ENCODE peak calls at places on chromosomes 3 and 15, in nine cellular contexts. One of them, this sample, is unnamed.

GRCh38 chr3:156816794-156817741 is 9.1 kb upstream of the LEKR1 start:
- DNase-seq in AG08396: peak; percentile 88
- DNase-seq in stromal cell of bone marrow: no peak
- DNase-seq in thyroid gland: peak; percentile 85
- DNase-seq in activated CD4-positive, alpha-beta T cell treated with anti-CD3 and anti-CD28 coated beads, Interleukin-2, amount 50 U/mL, for 1 hour: peak; percentile 76
- DNase-seq in H9: peak; percentile 93
- DNase-seq in esophagus muscularis mucosa: no peak
- DNase-seq in activated T-helper 1 cell treated with anti-CD3 and anti-CD28 coated beads, Interleukin-12 subunit alpha, Interleukin-12 subunit beta, Interleukin-2, Interleukin-4 antibody, amounts not matched to agents 30 ng/mL and 10 ng/mL and 1 ng/mL, durations not matched to agents 14 hours and 24 hours and 36 hours: peak; percentile 90
- DNase-seq in iPS DF 6.9: no peak
- DNase-seq in this sample: peak; percentile 99

GRCh38 chr3:39104961-39105686 is 2.3 kb downstream of the GORASP1 start:
- DNase-seq in thyroid gland: no peak
- DNase-seq in activated T-helper 1 cell treated with anti-CD3 and anti-CD28 coated beads, Interleukin-12 subunit alpha, Interleukin-12 subunit beta, Interleukin-2, Interleukin-4 antibody, amounts not matched to agents 30 ng/mL and 10 ng/mL and 1 ng/mL, durations not matched to agents 14 hours and 24 hours and 36 hours: no peak
- DNase-seq in AG08396: no peak
- DNase-seq in iPS DF 6.9: no peak
- DNase-seq in stromal cell of bone marrow: no peak
- DNase-seq in activated CD4-positive, alpha-beta T cell treated with anti-CD3 and anti-CD28 coated beads, Interleukin-2, amount 50 U/mL, for 1 hour: peak; percentile 20
- DNase-seq in H9: no peak
- DNase-seq in esophagus muscularis mucosa: no peak
- DNase-seq in this sample: no peak

GRCh38 chr3:170809975-170810357 is 60.0 kb downstream of the RPL22L1 start:
- DNase-seq in activated T-helper 1 cell treated with anti-CD3 and anti-CD28 coated beads, Interleukin-12 subunit alpha, Interleukin-12 subunit beta, Interleukin-2, Interleukin-4 antibody, amounts not matched to agents 30 ng/mL and 10 ng/mL and 1 ng/mL, durations not matched to agents 14 hours and 24 hours and 36 hours: no peak
- DNase-seq in activated CD4-positive, alpha-beta T cell treated with anti-CD3 and anti-CD28 coated beads, Interleukin-2, amount 50 U/mL, for 1 hour: no peak
- DNase-seq in esophagus muscularis mucosa: no peak
- DNase-seq in thyroid gland: no peak
- DNase-seq in H9: no peak
- DNase-seq in stromal cell of bone marrow: no peak
- DNase-seq in AG08396: no peak
- DNase-seq in iPS DF 6.9: no peak
- DNase-seq in this sample: no peak

GRCh38 chr3:100871307-100871706 is 121.9 kb downstream of the ABI3BP start:
- DNase-seq in stromal cell of bone marrow: no peak
- DNase-seq in iPS DF 6.9: no peak
- DNase-seq in activated T-helper 1 cell treated with anti-CD3 and anti-CD28 coated beads, Interleukin-12 subunit alpha, Interleukin-12 subunit beta, Interleukin-2, Interleukin-4 antibody, amounts not matched to agents 30 ng/mL and 10 ng/mL and 1 ng/mL, durations not matched to agents 14 hours and 24 hours and 36 hours: no peak
- DNase-seq in AG08396: no peak
- DNase-seq in H9: no peak
- DNase-seq in activated CD4-positive, alpha-beta T cell treated with anti-CD3 and anti-CD28 coated beads, Interleukin-2, amount 50 U/mL, for 1 hour: no peak
- DNase-seq in esophagus muscularis mucosa: no peak
- DNase-seq in thyroid gland: no peak
- DNase-seq in this sample: no peak

GRCh38 chr15:94877833-94878232 is 646.5 kb downstream of the MCTP2 start:
- DNase-seq in H9: no peak
- DNase-seq in stromal cell of bone marrow: no peak
- DNase-seq in AG08396: no peak
- DNase-seq in activated T-helper 1 cell treated with anti-CD3 and anti-CD28 coated beads, Interleukin-12 subunit alpha, Interleukin-12 subunit beta, Interleukin-2, Interleukin-4 antibody, amounts not matched to agents 30 ng/mL and 10 ng/mL and 1 ng/mL, durations not matched to agents 14 hours and 24 hours and 36 hours: no peak
- DNase-seq in thyroid gland: no peak
- DNase-seq in activated CD4-positive, alpha-beta T cell treated with anti-CD3 and anti-CD28 coated beads, Interleukin-2, amount 50 U/mL, for 1 hour: no peak
- DNase-seq in esophagus muscularis mucosa: no peak
- DNase-seq in iPS DF 6.9: no peak
- DNase-seq in this sample: no peak

GRCh38 chr3:172666181-172666872 is 44.5 kb downstream of the NCEH1 start:
- DNase-seq in AG08396: no peak
- DNase-seq in thyroid gland: no peak
- DNase-seq in activated CD4-positive, alpha-beta T cell treated with anti-CD3 and anti-CD28 coated beads, Interleukin-2, amount 50 U/mL, for 1 hour: no peak
- DNase-seq in esophagus muscularis mucosa: peak; percentile 81
- DNase-seq in stromal cell of bone marrow: no peak
- DNase-seq in activated T-helper 1 cell treated with anti-CD3 and anti-CD28 coated beads, Interleukin-12 subunit alpha, Interleukin-12 subunit beta, Interleukin-2, Interleukin-4 antibody, amounts not matched to agents 30 ng/mL and 10 ng/mL and 1 ng/mL, durations not matched to agents 14 hours and 24 hours and 36 hours: no peak
- DNase-seq in iPS DF 6.9: no peak
- DNase-seq in H9: no peak
- DNase-seq in this sample: no peak

GRCh38 chr3:184733971-184734608 is 22.2 kb upstream of the MAGEF1 start:
- DNase-seq in iPS DF 6.9: no peak
- DNase-seq in esophagus muscularis mucosa: no peak
- DNase-seq in activated T-helper 1 cell treated with anti-CD3 and anti-CD28 coated beads, Interleukin-12 subunit alpha, Interleukin-12 subunit beta, Interleukin-2, Interleukin-4 antibody, amounts not matched to agents 30 ng/mL and 10 ng/mL and 1 ng/mL, durations not matched to agents 14 hours and 24 hours and 36 hours: no peak
- DNase-seq in H9: no peak
- DNase-seq in stromal cell of bone marrow: no peak
- DNase-seq in activated CD4-positive, alpha-beta T cell treated with anti-CD3 and anti-CD28 coated beads, Interleukin-2, amount 50 U/mL, for 1 hour: no peak
- DNase-seq in AG08396: no peak
- DNase-seq in thyroid gland: no peak
- DNase-seq in this sample: no peak

GRCh38 chr3:38646062-38646461 is 3.4 kb downstream of the SCN5A start:
- DNase-seq in activated T-helper 1 cell treated with anti-CD3 and anti-CD28 coated beads, Interleukin-12 subunit alpha, Interleukin-12 subunit beta, Interleukin-2, Interleukin-4 antibody, amounts not matched to agents 30 ng/mL and 10 ng/mL and 1 ng/mL, durations not matched to agents 14 hours and 24 hours and 36 hours: no peak
- DNase-seq in esophagus muscularis mucosa: peak; percentile 42
- DNase-seq in activated CD4-positive, alpha-beta T cell treated with anti-CD3 and anti-CD28 coated beads, Interleukin-2, amount 50 U/mL, for 1 hour: no peak
- DNase-seq in AG08396: no peak
- DNase-seq in iPS DF 6.9: no peak
- DNase-seq in thyroid gland: no peak
- DNase-seq in H9: no peak
- DNase-seq in stromal cell of bone marrow: no peak
- DNase-seq in this sample: no peak

GRCh38 chr3:128845695-128846491 is 33.5 kb upstream of the ACAD9 start:
- DNase-seq in activated CD4-positive, alpha-beta T cell treated with anti-CD3 and anti-CD28 coated beads, Interleukin-2, amount 50 U/mL, for 1 hour: peak; percentile 79
- DNase-seq in H9: peak; percentile 96
- DNase-seq in AG08396: peak; percentile 94
- DNase-seq in stromal cell of bone marrow: peak; percentile 57
- DNase-seq in iPS DF 6.9: peak; percentile 57
- DNase-seq in activated T-helper 1 cell treated with anti-CD3 and anti-CD28 coated beads, Interleukin-12 subunit alpha, Interleukin-12 subunit beta, Interleukin-2, Interleukin-4 antibody, amounts not matched to agents 30 ng/mL and 10 ng/mL and 1 ng/mL, durations not matched to agents 14 hours and 24 hours and 36 hours: peak; percentile 75
- DNase-seq in esophagus muscularis mucosa: peak; percentile 95
- DNase-seq in thyroid gland: peak; percentile 83
- DNase-seq in this sample: peak; percentile 83

GRCh38 chr15:84749111-84749991 is 959 bp downstream of the ZNF592 start:
- DNase-seq in thyroid gland: peak; percentile 56
- DNase-seq in H9: peak; percentile 35
- DNase-seq in activated CD4-positive, alpha-beta T cell treated with anti-CD3 and anti-CD28 coated beads, Interleukin-2, amount 50 U/mL, for 1 hour: peak; percentile 44
- DNase-seq in AG08396: no peak
- DNase-seq in stromal cell of bone marrow: no peak
- DNase-seq in iPS DF 6.9: no peak
- DNase-seq in esophagus muscularis mucosa: no peak
- DNase-seq in activated T-helper 1 cell treated with anti-CD3 and anti-CD28 coated beads, Interleukin-12 subunit alpha, Interleukin-12 subunit beta, Interleukin-2, Interleukin-4 antibody, amounts not matched to agents 30 ng/mL and 10 ng/mL and 1 ng/mL, durations not matched to agents 14 hours and 24 hours and 36 hours: peak; percentile 43
- DNase-seq in this sample: peak; percentile 37

GRCh38 chr3:159158213-159158612 is 356.4 kb downstream of the MFSD1 start:
- DNase-seq in AG08396: no peak
- DNase-seq in thyroid gland: no peak
- DNase-seq in iPS DF 6.9: no peak
- DNase-seq in stromal cell of bone marrow: no peak
- DNase-seq in esophagus muscularis mucosa: no peak
- DNase-seq in activated T-helper 1 cell treated with anti-CD3 and anti-CD28 coated beads, Interleukin-12 subunit alpha, Interleukin-12 subunit beta, Interleukin-2, Interleukin-4 antibody, amounts not matched to agents 30 ng/mL and 10 ng/mL and 1 ng/mL, durations not matched to agents 14 hours and 24 hours and 36 hours: no peak
- DNase-seq in activated CD4-positive, alpha-beta T cell treated with anti-CD3 and anti-CD28 coated beads, Interleukin-2, amount 50 U/mL, for 1 hour: no peak
- DNase-seq in H9: no peak
- DNase-seq in this sample: no peak

GRCh38 chr3:73150369-73150768 is 88.9 kb downstream of the EBLN2 start:
- DNase-seq in thyroid gland: no peak
- DNase-seq in AG08396: no peak
- DNase-seq in activated T-helper 1 cell treated with anti-CD3 and anti-CD28 coated beads, Interleukin-12 subunit alpha, Interleukin-12 subunit beta, Interleukin-2, Interleukin-4 antibody, amounts not matched to agents 30 ng/mL and 10 ng/mL and 1 ng/mL, durations not matched to agents 14 hours and 24 hours and 36 hours: no peak
- DNase-seq in esophagus muscularis mucosa: no peak
- DNase-seq in stromal cell of bone marrow: no peak
- DNase-seq in activated CD4-positive, alpha-beta T cell treated with anti-CD3 and anti-CD28 coated beads, Interleukin-2, amount 50 U/mL, for 1 hour: no peak
- DNase-seq in iPS DF 6.9: no peak
- DNase-seq in H9: no peak
- DNase-seq in this sample: no peak

GRCh38 chr3:31828007-31828406 is 153.1 kb downstream of the OSBPL10 start:
- DNase-seq in thyroid gland: no peak
- DNase-seq in esophagus muscularis mucosa: no peak
- DNase-seq in activated CD4-positive, alpha-beta T cell treated with anti-CD3 and anti-CD28 coated beads, Interleukin-2, amount 50 U/mL, for 1 hour: no peak
- DNase-seq in H9: no peak
- DNase-seq in activated T-helper 1 cell treated with anti-CD3 and anti-CD28 coated beads, Interleukin-12 subunit alpha, Interleukin-12 subunit beta, Interleukin-2, Interleukin-4 antibody, amounts not matched to agents 30 ng/mL and 10 ng/mL and 1 ng/mL, durations not matched to agents 14 hours and 24 hours and 36 hours: no peak
- DNase-seq in iPS DF 6.9: no peak
- DNase-seq in stromal cell of bone marrow: no peak
- DNase-seq in AG08396: no peak
- DNase-seq in this sample: no peak

GRCh38 chr3:119809249-119810017 is 27.5 kb downstream of the NR1I2 start:
- DNase-seq in AG08396: no peak
- DNase-seq in activated CD4-positive, alpha-beta T cell treated with anti-CD3 and anti-CD28 coated beads, Interleukin-2, amount 50 U/mL, for 1 hour: no peak
- DNase-seq in esophagus muscularis mucosa: no peak
- DNase-seq in iPS DF 6.9: no peak
- DNase-seq in activated T-helper 1 cell treated with anti-CD3 and anti-CD28 coated beads, Interleukin-12 subunit alpha, Interleukin-12 subunit beta, Interleukin-2, Interleukin-4 antibody, amounts not matched to agents 30 ng/mL and 10 ng/mL and 1 ng/mL, durations not matched to agents 14 hours and 24 hours and 36 hours: no peak
- DNase-seq in H9: no peak
- DNase-seq in stromal cell of bone marrow: no peak
- DNase-seq in thyroid gland: peak; percentile 6
- DNase-seq in this sample: no peak

GRCh38 chr3:194254032-194254431 is 97.1 kb downstream of the CPN2 start:
- DNase-seq in esophagus muscularis mucosa: no peak
- DNase-seq in stromal cell of bone marrow: no peak
- DNase-seq in thyroid gland: peak; percentile 67
- DNase-seq in activated CD4-positive, alpha-beta T cell treated with anti-CD3 and anti-CD28 coated beads, Interleukin-2, amount 50 U/mL, for 1 hour: no peak
- DNase-seq in AG08396: no peak
- DNase-seq in activated T-helper 1 cell treated with anti-CD3 and anti-CD28 coated beads, Interleukin-12 subunit alpha, Interleukin-12 subunit beta, Interleukin-2, Interleukin-4 antibody, amounts not matched to agents 30 ng/mL and 10 ng/mL and 1 ng/mL, durations not matched to agents 14 hours and 24 hours and 36 hours: no peak
- DNase-seq in H9: no peak
- DNase-seq in iPS DF 6.9: no peak
- DNase-seq in this sample: no peak

GRCh38 chr3:123370819-123371218 is 78.1 kb downstream of the ADCY5 start:
- DNase-seq in activated T-helper 1 cell treated with anti-CD3 and anti-CD28 coated beads, Interleukin-12 subunit alpha, Interleukin-12 subunit beta, Interleukin-2, Interleukin-4 antibody, amounts not matched to agents 30 ng/mL and 10 ng/mL and 1 ng/mL, durations not matched to agents 14 hours and 24 hours and 36 hours: no peak
- DNase-seq in thyroid gland: no peak
- DNase-seq in activated CD4-positive, alpha-beta T cell treated with anti-CD3 and anti-CD28 coated beads, Interleukin-2, amount 50 U/mL, for 1 hour: no peak
- DNase-seq in stromal cell of bone marrow: no peak
- DNase-seq in iPS DF 6.9: no peak
- DNase-seq in H9: no peak
- DNase-seq in esophagus muscularis mucosa: no peak
- DNase-seq in AG08396: no peak
- DNase-seq in this sample: no peak

GRCh38 chr15:80785811-80786354 is 6.7 kb downstream of the CEMIP start:
- DNase-seq in AG08396: no peak
- DNase-seq in stromal cell of bone marrow: no peak
- DNase-seq in esophagus muscularis mucosa: no peak
- DNase-seq in activated CD4-positive, alpha-beta T cell treated with anti-CD3 and anti-CD28 coated beads, Interleukin-2, amount 50 U/mL, for 1 hour: no peak
- DNase-seq in activated T-helper 1 cell treated with anti-CD3 and anti-CD28 coated beads, Interleukin-12 subunit alpha, Interleukin-12 subunit beta, Interleukin-2, Interleukin-4 antibody, amounts not matched to agents 30 ng/mL and 10 ng/mL and 1 ng/mL, durations not matched to agents 14 hours and 24 hours and 36 hours: no peak
- DNase-seq in H9: no peak
- DNase-seq in iPS DF 6.9: no peak
- DNase-seq in thyroid gland: no peak
- DNase-seq in this sample: no peak

GRCh38 chr15:45199136-45199810 is 11.5 kb upstream of the SHF start:
- DNase-seq in AG08396: no peak
- DNase-seq in stromal cell of bone marrow: no peak
- DNase-seq in activated CD4-positive, alpha-beta T cell treated with anti-CD3 and anti-CD28 coated beads, Interleukin-2, amount 50 U/mL, for 1 hour: peak; percentile 22
- DNase-seq in activated T-helper 1 cell treated with anti-CD3 and anti-CD28 coated beads, Interleukin-12 subunit alpha, Interleukin-12 subunit beta, Interleukin-2, Interleukin-4 antibody, amounts not matched to agents 30 ng/mL and 10 ng/mL and 1 ng/mL, durations not matched to agents 14 hours and 24 hours and 36 hours: no peak
- DNase-seq in thyroid gland: peak; percentile 37
- DNase-seq in esophagus muscularis mucosa: no peak
- DNase-seq in H9: peak; percentile 40
- DNase-seq in iPS DF 6.9: no peak
- DNase-seq in this sample: no peak

GRCh38 chr15:62455441-62455921 is 290.4 kb upstream of the C2CD4B start:
- DNase-seq in iPS DF 6.9: no peak
- DNase-seq in esophagus muscularis mucosa: no peak
- DNase-seq in stromal cell of bone marrow: no peak
- DNase-seq in H9: no peak
- DNase-seq in activated T-helper 1 cell treated with anti-CD3 and anti-CD28 coated beads, Interleukin-12 subunit alpha, Interleukin-12 subunit beta, Interleukin-2, Interleukin-4 antibody, amounts not matched to agents 30 ng/mL and 10 ng/mL and 1 ng/mL, durations not matched to agents 14 hours and 24 hours and 36 hours: no peak
- DNase-seq in thyroid gland: peak; percentile 36
- DNase-seq in AG08396: no peak
- DNase-seq in activated CD4-positive, alpha-beta T cell treated with anti-CD3 and anti-CD28 coated beads, Interleukin-2, amount 50 U/mL, for 1 hour: no peak
- DNase-seq in this sample: no peak

GRCh38 chr3:98906230-98906629 is 4.7 kb upstream of the DCBLD2 start:
- DNase-seq in stromal cell of bone marrow: peak; percentile 47
- DNase-seq in H9: no peak
- DNase-seq in esophagus muscularis mucosa: no peak
- DNase-seq in activated T-helper 1 cell treated with anti-CD3 and anti-CD28 coated beads, Interleukin-12 subunit alpha, Interleukin-12 subunit beta, Interleukin-2, Interleukin-4 antibody, amounts not matched to agents 30 ng/mL and 10 ng/mL and 1 ng/mL, durations not matched to agents 14 hours and 24 hours and 36 hours: no peak
- DNase-seq in AG08396: peak; percentile 56
- DNase-seq in thyroid gland: no peak
- DNase-seq in activated CD4-positive, alpha-beta T cell treated with anti-CD3 and anti-CD28 coated beads, Interleukin-2, amount 50 U/mL, for 1 hour: no peak
- DNase-seq in iPS DF 6.9: no peak
- DNase-seq in this sample: no peak

GRCh38 chr15:78739996-78740903 is 71.0 kb downstream of the ADAMTS7 start:
- DNase-seq in stromal cell of bone marrow: no peak
- DNase-seq in thyroid gland: no peak
- DNase-seq in H9: peak; percentile 91
- DNase-seq in esophagus muscularis mucosa: no peak
- DNase-seq in AG08396: no peak
- DNase-seq in activated T-helper 1 cell treated with anti-CD3 and anti-CD28 coated beads, Interleukin-12 subunit alpha, Interleukin-12 subunit beta, Interleukin-2, Interleukin-4 antibody, amounts not matched to agents 30 ng/mL and 10 ng/mL and 1 ng/mL, durations not matched to agents 14 hours and 24 hours and 36 hours: peak; percentile 58
- DNase-seq in iPS DF 6.9: peak; percentile 55
- DNase-seq in activated CD4-positive, alpha-beta T cell treated with anti-CD3 and anti-CD28 coated beads, Interleukin-2, amount 50 U/mL, for 1 hour: peak; percentile 47
- DNase-seq in this sample: peak; percentile 76

GRCh38 chr3:107938128-107938527 is 152.7 kb downstream of the CD47 start:
- DNase-seq in AG08396: peak; percentile 21
- DNase-seq in iPS DF 6.9: no peak
- DNase-seq in thyroid gland: peak; percentile 36
- DNase-seq in activated CD4-positive, alpha-beta T cell treated with anti-CD3 and anti-CD28 coated beads, Interleukin-2, amount 50 U/mL, for 1 hour: peak; percentile 5
- DNase-seq in esophagus muscularis mucosa: no peak
- DNase-seq in H9: peak; percentile 33
- DNase-seq in activated T-helper 1 cell treated with anti-CD3 and anti-CD28 coated beads, Interleukin-12 subunit alpha, Interleukin-12 subunit beta, Interleukin-2, Interleukin-4 antibody, amounts not matched to agents 30 ng/mL and 10 ng/mL and 1 ng/mL, durations not matched to agents 14 hours and 24 hours and 36 hours: no peak
- DNase-seq in stromal cell of bone marrow: peak; percentile 63
- DNase-seq in this sample: peak; percentile 70

GRCh38 chr3:150365132-150365604 is 42.9 kb upstream of the TSC22D2 start:
- DNase-seq in iPS DF 6.9: no peak
- DNase-seq in AG08396: no peak
- DNase-seq in H9: no peak
- DNase-seq in activated CD4-positive, alpha-beta T cell treated with anti-CD3 and anti-CD28 coated beads, Interleukin-2, amount 50 U/mL, for 1 hour: no peak
- DNase-seq in activated T-helper 1 cell treated with anti-CD3 and anti-CD28 coated beads, Interleukin-12 subunit alpha, Interleukin-12 subunit beta, Interleukin-2, Interleukin-4 antibody, amounts not matched to agents 30 ng/mL and 10 ng/mL and 1 ng/mL, durations not matched to agents 14 hours and 24 hours and 36 hours: no peak
- DNase-seq in stromal cell of bone marrow: peak; percentile 73
- DNase-seq in esophagus muscularis mucosa: peak; percentile 62
- DNase-seq in thyroid gland: no peak
- DNase-seq in this sample: peak; percentile 38

GRCh38 chr3:19474169-19474568 is 325.9 kb downstream of the KCNH8 start:
- DNase-seq in H9: no peak
- DNase-seq in activated T-helper 1 cell treated with anti-CD3 and anti-CD28 coated beads, Interleukin-12 subunit alpha, Interleukin-12 subunit beta, Interleukin-2, Interleukin-4 antibody, amounts not matched to agents 30 ng/mL and 10 ng/mL and 1 ng/mL, durations not matched to agents 14 hours and 24 hours and 36 hours: no peak
- DNase-seq in iPS DF 6.9: no peak
- DNase-seq in AG08396: no peak
- DNase-seq in esophagus muscularis mucosa: no peak
- DNase-seq in activated CD4-positive, alpha-beta T cell treated with anti-CD3 and anti-CD28 coated beads, Interleukin-2, amount 50 U/mL, for 1 hour: no peak
- DNase-seq in thyroid gland: no peak
- DNase-seq in stromal cell of bone marrow: no peak
- DNase-seq in this sample: no peak

GRCh38 chr3:150238995-150239612 is 169.0 kb upstream of the TSC22D2 start:
- DNase-seq in AG08396: no peak
- DNase-seq in H9: peak; percentile 66
- DNase-seq in stromal cell of bone marrow: no peak
- DNase-seq in activated T-helper 1 cell treated with anti-CD3 and anti-CD28 coated beads, Interleukin-12 subunit alpha, Interleukin-12 subunit beta, Interleukin-2, Interleukin-4 antibody, amounts not matched to agents 30 ng/mL and 10 ng/mL and 1 ng/mL, durations not matched to agents 14 hours and 24 hours and 36 hours: no peak
- DNase-seq in iPS DF 6.9: no peak
- DNase-seq in thyroid gland: no peak
- DNase-seq in esophagus muscularis mucosa: no peak
- DNase-seq in activated CD4-positive, alpha-beta T cell treated with anti-CD3 and anti-CD28 coated beads, Interleukin-2, amount 50 U/mL, for 1 hour: no peak
- DNase-seq in this sample: no peak

This sample was measured in MG63.